ENCODE peak calls at places on chromosomes 12 and 14, in six cellular contexts. J is HepG2, T is SK-N-SH, V is GM12892, Q is H1, S is K562. A is an unnamed sample.

GRCh38 chr14:61403411-61403810 is 82.0 kb downstream of the PRKCH start:
- DNase-seq in V (no peak), Q (no peak), J (no peak), T (no peak), S (no peak), A (no peak)

GRCh38 chr12:68334136-68334535 is 2.0 kb upstream of the MDM1 start:
- DNase-seq in T (peak), S (no peak), Q (no peak), J (no peak), V (no peak), A (no peak)

GRCh38 chr12:50246159-50246865 is 37.0 kb downstream of the LIMA1 start:
- DNase-seq in T (no peak), J (no peak), Q (no peak), S (no peak), V (no peak), A (no peak)

GRCh38 chr12:4909734-4910501 is at the start of gene KCNA1:
- DNase-seq in J (no peak), S (no peak), V (peak), T (peak), Q (no peak), A (peak)

GRCh38 chr14:35287481-35288013 is 4.6 kb upstream of the PSMA6 start:
- DNase-seq in J (no peak), Q (no peak), V (no peak), T (no peak), S (no peak), A (no peak)

GRCh38 chr14:97021001-97021400 is 223.8 kb downstream of the VRK1 start:
- DNase-seq in T (no peak), S (no peak), V (no peak), J (no peak), Q (no peak), A (no peak)

GRCh38 chr12:56630180-56630632 is at the start of gene BAZ2A:
- DNase-seq in Q (no peak), V (peak), S (peak), T (peak), J (peak), A (peak)

GRCh38 chr12:71216725-71217579 is 59.2 kb upstream of the TSPAN8 start:
- DNase-seq in S (peak), T (peak), Q (no peak), V (no peak), J (peak), A (no peak)

GRCh38 chr14:57486767-57487379 is 6.8 kb downstream of the CCDC198 start:
- DNase-seq in S (peak), Q (no peak), J (peak), V (no peak), T (peak), A (no peak)

GRCh38 chr12:110281549-110282342 is 699 bp downstream of the ATP2A2 start:
- DNase-seq in V (peak), T (peak), S (no peak), J (no peak), Q (no peak), A (peak)

GRCh38 chr12:126076515-126076914 is 1011.3 kb downstream of the AACS start:
- DNase-seq in S (no peak), V (no peak), Q (no peak), J (no peak), T (no peak), A (no peak)

GRCh38 chr12:104280703-104281458 is 22.7 kb upstream of the EID3 start:
- DNase-seq in T (no peak), V (no peak), J (peak), S (no peak), Q (no peak), A (no peak)

GRCh38 chr14:28763914-28764848 is 2.4 kb upstream of the FOXG1 start:
- DNase-seq in V (no peak), J (no peak), T (no peak), Q (no peak), S (no peak), A (no peak)

GRCh38 chr12:51198568-51199400 is 19.1 kb downstream of the POU6F1 start:
- DNase-seq in J (peak), T (peak), Q (no peak), S (no peak), V (no peak), A (no peak)

GRCh38 chr14:100362311-100362927 is 39.3 kb downstream of the SLC25A47 start:
- DNase-seq in V (no peak), S (no peak), J (no peak), Q (no peak), T (no peak), A (no peak)

GRCh38 chr12:107351109-107351508 is 257.8 kb upstream of the CRY1 start:
- DNase-seq in V (no peak), J (no peak), T (no peak), Q (no peak), S (no peak), A (no peak)

GRCh38 chr12:27919671-27920235 is 52.8 kb downstream of the PTHLH start:
- DNase-seq in T (no peak), V (no peak), Q (no peak), S (no peak), J (no peak), A (no peak)

GRCh38 chr14:90699016-90699415 is 117.2 kb downstream of the TTC7B start:
- DNase-seq in V (no peak), J (no peak), T (no peak), S (no peak), Q (no peak), A (no peak)

GRCh38 chr12:51924551-51925399 is 17.5 kb downstream of the ACVRL1 start:
- DNase-seq in J (no peak), V (no peak), Q (no peak), T (no peak), S (no peak), A (no peak)

GRCh38 chr12:67910360-67911292 is 78.6 kb upstream of the IFNG-AS1 start:
- DNase-seq in S (no peak), Q (no peak), V (no peak), T (no peak), J (no peak), A (no peak)

GRCh38 chr14:63893701-63894458 is 41.1 kb downstream of the SYNE2 start:
- DNase-seq in T (no peak), Q (no peak), J (no peak), V (no peak), S (no peak), A (no peak)

GRCh38 chr14:76498976-76499375 is 123.0 kb downstream of the ESRRB start:
- DNase-seq in J (no peak), T (no peak), V (no peak), Q (no peak), S (no peak), A (no peak)

GRCh38 chr12:113120670-113121370 is 14.7 kb downstream of the RASAL1 start:
- DNase-seq in Q (no peak), V (no peak), J (no peak), T (peak), S (no peak), A (no peak)

DNA sequence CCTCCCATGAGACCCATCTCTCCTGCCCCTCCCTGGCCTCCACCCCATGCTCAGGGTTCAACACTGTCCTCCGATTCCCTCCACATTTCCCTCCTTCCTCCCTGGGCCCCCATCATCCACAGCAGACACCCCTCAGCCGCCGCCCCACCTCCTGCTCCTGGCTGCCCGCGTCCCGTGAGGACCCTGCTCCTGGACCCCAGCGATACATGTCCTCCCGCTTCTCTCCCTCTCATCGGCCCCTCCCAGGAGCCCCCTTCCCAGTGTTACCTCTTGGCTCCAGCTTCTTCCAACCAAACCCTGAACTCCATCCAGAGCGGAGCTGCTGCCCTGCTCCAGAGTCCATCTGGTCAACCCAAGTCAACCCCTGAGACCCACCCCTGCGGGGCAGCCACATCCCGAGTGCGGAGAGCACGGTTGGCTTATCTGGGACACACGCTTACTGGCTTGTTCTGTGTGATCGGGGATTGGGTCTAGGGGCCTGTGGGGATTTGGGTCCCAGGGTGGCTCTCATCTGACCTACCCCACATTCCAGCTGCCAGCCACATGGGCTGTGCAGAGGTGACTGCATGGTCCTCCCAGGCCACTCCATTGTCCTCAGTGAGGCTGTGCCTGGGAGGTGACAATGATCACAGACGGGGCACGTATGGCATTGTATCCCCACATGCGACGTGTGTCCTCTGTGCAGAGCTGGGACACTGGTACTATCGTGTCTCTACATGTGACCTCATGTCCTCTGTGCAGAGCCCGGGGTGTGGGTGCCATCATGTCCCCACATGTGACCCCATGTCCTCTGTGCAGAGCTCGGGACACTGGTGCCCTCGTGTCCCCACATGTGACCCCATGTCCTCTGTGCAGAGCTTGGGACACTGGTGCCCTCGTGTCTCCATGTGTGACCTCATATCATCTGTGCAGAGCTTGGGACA is 333.6 kb downstream of the ADGRD1 start:
- DNase-seq in S (no peak), J (no peak), Q (no peak), V (no peak), T (no peak), A (no peak)
- TF ChIP-seq TAF1 in S (no peak), J (no peak), Q (no peak), V (no peak), T (no peak), A (no peak)

DNA sequence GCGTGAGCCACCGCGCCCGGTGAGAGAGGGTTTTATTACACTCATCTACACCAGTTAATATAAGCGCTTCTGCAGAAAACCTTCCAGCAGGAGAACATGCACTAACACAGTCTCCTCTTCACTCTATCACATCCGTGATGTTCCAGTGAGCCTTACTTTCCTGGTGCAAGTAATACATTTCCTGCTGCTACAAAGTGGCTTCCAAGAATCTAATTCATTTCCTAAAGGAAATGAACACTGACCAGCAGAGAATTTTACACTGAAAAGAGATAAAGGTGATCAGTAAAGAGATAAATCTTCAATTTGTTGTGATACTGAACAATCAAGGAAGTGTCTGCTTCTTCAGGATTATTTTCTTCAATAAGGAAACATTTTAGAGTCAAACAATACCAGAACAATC is 39.5 kb downstream of the ZFYVE21 start:
- DNase-seq in V (no peak), Q (no peak), S (no peak), T (no peak), J (no peak), A (no peak)
- TF ChIP-seq POLR2AphosphoS5 in V (no peak), Q (no peak), S (no peak), T (no peak), J (no peak), A (no peak)

DNA sequence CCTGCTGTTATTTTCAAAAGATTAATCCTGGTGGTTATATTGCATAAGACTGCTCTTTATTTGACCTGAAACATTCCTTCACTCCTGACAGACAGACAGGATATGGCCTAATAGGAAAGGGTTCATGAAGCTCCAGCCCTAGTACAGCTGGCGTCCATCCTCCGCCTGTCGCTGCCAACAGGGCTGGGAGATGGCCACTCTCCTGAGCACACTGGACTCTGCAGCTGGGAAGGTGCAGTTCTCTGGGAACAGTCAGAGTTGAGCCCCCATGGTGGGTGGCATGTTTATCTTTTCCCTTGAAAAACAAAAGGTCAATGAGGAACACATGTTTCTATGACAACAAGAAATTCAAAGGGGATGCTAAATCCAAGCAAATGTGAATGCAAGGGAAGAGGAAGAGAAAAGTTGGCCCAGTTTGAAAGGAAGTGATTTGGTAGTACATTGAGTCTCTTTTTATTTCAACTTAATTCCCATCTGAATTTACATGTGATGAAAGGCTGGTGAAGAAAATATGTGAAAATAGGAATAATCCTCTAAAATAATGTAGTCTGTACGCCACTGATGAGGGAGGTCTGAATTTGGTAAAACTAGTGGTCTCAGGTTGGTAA is 89.9 kb upstream of the DCN start:
- DNase-seq in J (no peak), V (no peak), Q (peak), S (no peak), T (no peak), A (no peak)
- TF ChIP-seq TAF1 in J (no peak), V (no peak), Q (no peak), S (no peak), T (no peak), A (no peak)

GRCh38 chr14:54773171-54774006 is 129.2 kb downstream of the GCH1 start:
- DNase-seq in S (peak), J (peak), Q (peak), T (peak), V (peak), A (peak)
- TF ChIP-seq POLR2AphosphoS5 in S (no peak), J (no peak), Q (no peak), T (peak), V (no peak), A (no peak)

GRCh38 chr12:131610181-131610580 is 100.7 kb upstream of the SFSWAP start:
- DNase-seq in Q (no peak), S (no peak), T (no peak), V (no peak), J (no peak), A (no peak)

GRCh38 chr12:131610891-131611290 is 100.0 kb upstream of the SFSWAP start:
- DNase-seq in J (no peak), T (no peak), V (no peak), S (no peak), Q (no peak), A (no peak)

GRCh38 chr12:131607658-131608447 is 103.0 kb upstream of the SFSWAP start:
- DNase-seq in J (no peak), S (no peak), Q (no peak), T (no peak), V (no peak), A (no peak)

GRCh38 chr12:131609762-131610161 is 101.1 kb upstream of the SFSWAP start:
- DNase-seq in S (no peak), V (no peak), Q (no peak), J (no peak), T (no peak), A (no peak)

DNA sequence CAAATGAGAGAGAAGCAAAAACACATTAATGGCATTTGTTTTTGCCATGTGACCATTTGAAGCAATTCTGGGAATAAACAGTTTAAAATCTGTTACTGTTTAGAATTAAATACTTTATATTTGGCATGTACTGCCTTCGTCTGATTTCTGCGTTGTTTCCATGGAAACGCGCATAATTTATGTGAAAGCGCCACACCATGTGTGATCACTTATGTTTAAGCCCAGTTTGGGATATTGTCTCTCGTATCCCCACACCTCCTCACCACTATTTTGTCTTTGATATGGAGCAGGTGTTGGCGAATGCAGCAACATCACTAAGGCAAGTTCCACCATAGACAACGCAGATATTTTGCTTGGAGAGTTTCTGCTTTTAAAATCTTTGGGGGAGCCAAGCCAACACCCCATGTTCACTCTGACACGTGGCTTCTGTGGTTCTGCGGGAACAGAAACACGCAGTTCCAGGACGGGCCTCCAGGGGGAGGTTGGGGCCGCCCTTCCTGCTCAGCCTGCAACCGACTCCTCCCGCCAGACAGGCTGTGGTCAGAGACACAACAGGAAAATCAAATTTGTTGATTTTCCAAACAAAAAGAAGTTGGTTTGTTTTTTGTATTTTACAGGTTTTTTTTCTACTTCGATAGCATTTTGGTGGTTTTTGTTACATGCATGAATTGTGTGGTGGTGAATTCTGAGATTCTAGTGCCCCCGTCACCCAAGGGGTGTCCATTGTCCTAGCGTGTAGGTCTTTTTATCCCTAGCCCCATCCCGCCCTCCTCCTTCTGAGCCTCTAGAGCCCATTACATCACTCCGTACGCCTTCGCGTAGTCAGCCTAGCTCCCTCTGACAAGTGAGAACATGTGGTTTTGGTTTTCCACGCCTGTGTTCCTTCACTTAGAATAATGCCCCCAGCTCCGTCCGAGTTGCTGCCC is 101.9 kb upstream of the SFSWAP start:
- DNase-seq in S (peak), Q (peak), J (peak), T (peak), V (no peak), A (peak)
- TF ChIP-seq TAF1 in S (no peak), Q (no peak), J (no peak), T (no peak), V (no peak), A (no peak)

GRCh38 chr12:21648378-21648777 is 9.3 kb downstream of the LDHB start:
- DNase-seq in S (no peak), J (no peak), T (no peak), V (no peak), Q (no peak), A (no peak)

GRCh38 chr12:21651821-21652220 is 5.8 kb downstream of the LDHB start:
- DNase-seq in V (no peak), Q (no peak), S (no peak), T (no peak), J (no peak), A (no peak)

GRCh38 chr12:21647179-21647578 is 10.5 kb downstream of the LDHB start:
- DNase-seq in J (no peak), S (no peak), T (no peak), V (no peak), Q (no peak), A (no peak)

GRCh38 chr12:21649034-21649433 is 8.6 kb downstream of the LDHB start:
- DNase-seq in S (no peak), V (no peak), J (no peak), Q (no peak), T (no peak), A (no peak)

GRCh38 chr12:21650997-21651396 is 6.6 kb downstream of the LDHB start:
- DNase-seq in J (no peak), T (no peak), Q (no peak), V (no peak), S (no peak), A (no peak)
- TF ChIP-seq POLR2AphosphoS5 in J (no peak), T (no peak), Q (peak), V (peak), S (no peak), A (peak)

DNA sequence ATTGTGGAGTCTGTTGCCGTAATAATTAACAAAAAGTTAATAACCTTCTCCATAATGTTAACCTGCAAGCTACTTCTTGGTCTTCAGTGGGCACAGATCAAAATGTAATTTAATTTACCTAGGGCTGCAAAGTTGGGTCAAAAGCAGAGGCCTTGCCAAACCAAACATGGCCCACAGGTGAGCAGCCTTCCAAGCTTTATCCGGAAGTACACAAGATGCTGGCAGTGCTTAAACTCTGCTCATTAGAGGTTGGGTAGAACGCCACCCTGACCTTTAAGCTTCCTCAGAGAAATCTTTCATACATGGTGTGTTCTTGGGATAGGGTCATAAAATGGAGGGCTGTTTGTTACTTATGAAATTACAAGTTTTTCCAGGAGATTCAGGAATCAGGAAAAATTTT is 7.4 kb downstream of the EGLN3 start:
- DNase-seq in S (no peak), Q (no peak), T (no peak), J (no peak), V (no peak), A (no peak)
- TF ChIP-seq TAF1 in S (no peak), Q (no peak), T (no peak), J (no peak), V (no peak), A (no peak)